ENCODE peak calls at places on chromosome 9, in six cellular contexts. K is lung, V is heart left ventricle, L is left lung, Z is A549, O is suprapubic skin. D is an unnamed sample.

GRCh38 chr9:79572032-79572890 is 496 bp downstream of the TLE4 start:
- DNase-seq in Z (peak; percentile 33), O (peak; percentile 80), L (peak; percentile 91), V (peak; percentile 27), K (peak; percentile 38), D (no peak)

GRCh38 chr9:91734371-91734981 is 215.6 kb downstream of the ROR2 start:
- DNase-seq in Z (peak; percentile 46), O (peak; percentile 91), V (peak; percentile 49), K (peak; percentile 62), L (peak; percentile 88), D (peak; percentile 24)

GRCh38 chr9:109118802-109119438 is 827 bp downstream of the TMEM245 start:
- DNase-seq in Z (no peak), K (peak; percentile 38), O (no peak), L (no peak), V (peak; percentile 16), D (no peak)

GRCh38 chr9:133008824-133009223 is 22.0 kb upstream of the GTF3C5 start:
- DNase-seq in L (no peak), Z (peak; percentile 28), O (no peak), V (no peak), K (no peak), D (no peak)

GRCh38 chr9:107172160-107172978 is 110.7 kb upstream of the RAD23B start:
- DNase-seq in K (peak; percentile 72), L (peak; percentile 59), V (peak; percentile 66), Z (peak; percentile 75), O (no peak), D (peak; percentile 35)

GRCh38 chr9:75552941-75553340 is 337.5 kb upstream of the PCSK5 start:
- DNase-seq in O (no peak), L (no peak), Z (no peak), K (no peak), V (no peak), D (no peak)

GRCh38 chr9:122991370-122991830 is 42.1 kb upstream of the GPR21 start:
- DNase-seq in Z (peak; percentile 53), V (no peak), O (no peak), L (no peak), K (peak; percentile 28), D (no peak)

GRCh38 chr9:115593587-115594091 is 475.7 kb upstream of the TNC start:
- DNase-seq in L (no peak), K (no peak), Z (peak; percentile 61), O (no peak), V (no peak), D (no peak)

GRCh38 chr9:89739531-89740315 is 134.9 kb downstream of the GADD45G start:
- DNase-seq in K (no peak), O (no peak), Z (no peak), V (no peak), L (no peak), D (no peak)

GRCh38 chr9:126170286-126170823 is 156.3 kb upstream of the MVB12B start:
- DNase-seq in K (no peak), O (peak; percentile 53), V (no peak), L (peak; percentile 53), Z (no peak), D (no peak)

GRCh38 chr9:87684627-87685204 is 41.2 kb upstream of the CTSL start:
- DNase-seq in L (no peak), Z (peak; percentile 44), K (peak; percentile 53), O (no peak), V (no peak), D (no peak)

GRCh38 chr9:113650207-113651131 is 186.9 kb downstream of the RGS3 start:
- DNase-seq in K (no peak), Z (peak; percentile 78), L (no peak), V (no peak), O (no peak), D (no peak)

GRCh38 chr9:107712390-107712789 is 222.8 kb upstream of the KLF4 start:
- DNase-seq in O (peak; percentile 35), K (no peak), L (no peak), V (no peak), Z (peak; percentile 39), D (no peak)

GRCh38 chr9:121764371-121764730 is 112.9 kb downstream of the DAB2IP start:
- DNase-seq in Z (no peak), O (no peak), K (no peak), L (peak; percentile 66), V (no peak), D (no peak)

GRCh38 chr9:16309350-16310271 is 560.9 kb downstream of the BNC2 start:
- DNase-seq in K (no peak), O (no peak), V (peak; percentile 38), Z (no peak), L (no peak), D (no peak)

GRCh38 chr9:134178781-134179551 is 14.6 kb upstream of the RNU6ATAC start:
- DNase-seq in Z (peak; percentile 22), K (no peak), O (peak; percentile 79), V (peak; percentile 61), L (peak; percentile 62), D (no peak)

GRCh38 chr9:129069128-129069824 is 11.6 kb upstream of the DOLPP1 start:
- DNase-seq in O (no peak), L (peak; percentile 88), Z (no peak), K (peak; percentile 41), V (peak; percentile 85), D (peak; percentile 35)

GRCh38 chr9:127973169-127974001 is 7.4 kb downstream of the EEIG1 start:
- DNase-seq in O (no peak), K (no peak), Z (no peak), L (peak; percentile 62), V (no peak), D (no peak)

GRCh38 chr9:127580371-127580770 is 31.7 kb upstream of the STXBP1 start:
- DNase-seq in L (no peak), K (no peak), Z (no peak), O (no peak), V (no peak), D (no peak)

GRCh38 chr9:18368206-18368605 is 105.7 kb upstream of the ADAMTSL1 start:
- DNase-seq in Z (no peak), V (no peak), K (no peak), L (no peak), O (no peak), D (no peak)

GRCh38 chr9:134992755-134993124 is 75.0 kb upstream of the FCN1 start:
- DNase-seq in V (no peak), K (peak; percentile 49), O (peak; percentile 79), L (no peak), Z (no peak), D (no peak)

GRCh38 chr9:138119202-138120027 is 241.8 kb downstream of the CACNA1B start:
- DNase-seq in Z (no peak), K (no peak), O (no peak), L (peak; percentile 61), V (no peak), D (no peak)

GRCh38 chr9:138120511-138121437 is 243.2 kb downstream of the CACNA1B start:
- DNase-seq in Z (no peak), V (no peak), L (peak; percentile 60), K (no peak), O (no peak), D (no peak)

GRCh38 chr9:138118601-138119071 is 241.1 kb downstream of the CACNA1B start:
- DNase-seq in O (no peak), K (no peak), Z (no peak), V (no peak), L (peak; percentile 65), D (no peak)

GRCh38 chr9:138121438-138122050 is 244.0 kb downstream of the CACNA1B start:
- DNase-seq in V (no peak), O (no peak), L (peak; percentile 75), Z (no peak), K (no peak), D (no peak)

DNA sequence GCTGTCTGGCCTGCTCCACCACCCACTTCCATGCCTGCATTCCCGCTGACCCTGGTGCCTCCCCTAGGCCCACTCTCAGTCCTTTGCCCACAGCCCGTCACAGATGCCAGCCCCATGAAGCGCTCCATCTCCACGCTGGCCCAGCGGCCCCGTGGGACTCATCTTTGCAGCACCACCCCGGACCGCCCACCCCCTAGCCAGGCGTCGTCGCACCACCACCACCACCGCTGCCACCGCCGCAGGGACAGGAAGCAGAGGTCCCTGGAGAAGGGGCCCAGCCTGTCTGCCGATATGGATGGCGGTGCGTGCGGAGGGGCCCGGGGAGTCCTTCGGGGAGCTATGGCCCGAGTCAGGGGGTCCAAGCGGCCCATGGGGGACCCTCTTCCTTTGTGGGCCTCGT is 242.5 kb downstream of the CACNA1B start:
- DNase-seq in K (no peak), L (peak; percentile 65), V (no peak), Z (no peak), O (peak; percentile 76), D (no peak)
- H3K9me3 ChIP-seq in K (no peaks in the 10 kb centered on the region), L (no peaks in the 10 kb centered on the region), V (no peaks in the 10 kb centered on the region), Z (no peaks in the 10 kb centered on the region), O (no peaks in the 10 kb centered on the region), D (no peaks in the 10 kb centered on the region)

DNA sequence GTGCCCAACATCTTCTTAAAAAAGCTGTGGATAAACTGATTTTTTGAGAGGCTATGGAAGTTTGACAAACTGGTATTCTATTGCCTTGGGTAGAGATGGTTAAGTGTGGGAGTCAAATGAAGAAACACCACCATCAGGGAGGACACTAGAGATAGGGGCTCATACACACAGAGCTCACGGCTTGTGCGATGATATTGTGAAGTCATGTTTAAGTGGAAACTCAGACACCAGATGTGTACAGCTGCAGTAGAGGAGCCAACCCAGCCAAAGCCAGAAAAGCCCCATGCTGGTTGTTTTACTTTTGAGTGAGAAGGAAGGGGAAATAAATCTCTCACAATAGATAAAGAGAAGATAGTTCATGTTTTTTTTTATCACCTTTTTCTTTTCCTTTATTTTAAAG is 377.7 kb downstream of the DMRT2 start:
- DNase-seq in Z (no peak), V (no peak), O (no peak), L (no peak), K (no peak), D (no peak)
- H3K9me3 ChIP-seq in Z (no peaks in the 10 kb centered on the region), V (no peaks in the 10 kb centered on the region), O (no peaks in the 10 kb centered on the region), L (peaks cover 8% of the 10 kb centered on the region), K (no peaks in the 10 kb centered on the region), D (no peaks in the 10 kb centered on the region)

GRCh38 chr9:118367383-118367782 is 663.2 kb downstream of the TLR4 start:
- DNase-seq in Z (no peak), L (no peak), K (no peak), V (no peak), O (no peak), D (no peak)
- H3K9me3 ChIP-seq in Z (no peaks in the 10 kb centered on the region), L (peaks cover 17% of the 10 kb centered on the region), K (no peaks in the 10 kb centered on the region), V (no peaks in the 10 kb centered on the region), O (no peaks in the 10 kb centered on the region), D (no peaks in the 10 kb centered on the region)

DNA sequence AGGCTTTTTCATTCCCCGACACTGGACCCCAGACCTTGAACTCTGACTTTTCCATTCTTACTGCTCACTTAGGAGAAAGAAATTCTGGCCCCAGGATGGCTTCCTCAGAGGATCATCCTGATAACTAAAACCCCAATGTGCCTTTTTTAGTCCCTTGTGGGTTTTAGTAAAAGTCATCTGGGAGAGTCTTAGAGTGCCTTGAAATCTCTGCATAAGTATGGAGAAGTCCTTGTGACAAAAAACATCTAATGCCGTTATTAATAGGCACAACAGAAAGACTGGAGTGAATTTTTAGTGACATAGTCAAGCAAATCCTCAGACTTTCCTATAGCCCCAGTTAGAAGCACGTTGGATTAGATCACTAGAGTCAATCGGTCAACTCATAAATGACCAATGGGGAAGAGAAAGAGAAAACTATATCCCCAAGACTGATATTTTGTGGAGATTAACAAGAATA is 108.2 kb upstream of the MPDZ start:
- DNase-seq in Z (no peak), L (no peak), O (no peak), V (no peak), K (no peak), D (no peak)
- H3K9me3 ChIP-seq in Z (peaks cover 12% of the 10 kb centered on the region), L (peaks cover 33% of the 10 kb centered on the region), O (peaks cover 3% of the 10 kb centered on the region), V (no peaks in the 10 kb centered on the region), K (no peaks in the 10 kb centered on the region), D (no peaks in the 10 kb centered on the region)

GRCh38 chr9:77020438-77021264 is 1.2 kb downstream of the FOXB2 start:
- DNase-seq in L (peak; percentile 69), K (no peak), Z (no peak), V (no peak), O (no peak), D (no peak)
- H3K9me3 ChIP-seq in L (no peaks in the 10 kb centered on the region), K (no peaks in the 10 kb centered on the region), Z (no peaks in the 10 kb centered on the region), V (no peaks in the 10 kb centered on the region), O (no peaks in the 10 kb centered on the region), D (no peaks in the 10 kb centered on the region)

GRCh38 chr9:35656841-35657326 is 935 bp downstream of the RMRP start:
- DNase-seq in V (no peak), O (no peak), K (no peak), L (no peak), Z (no peak), D (no peak)
- H3K9me3 ChIP-seq in V (no peaks in the 10 kb centered on the region), O (no peaks in the 10 kb centered on the region), K (no peaks in the 10 kb centered on the region), L (no peaks in the 10 kb centered on the region), Z (no peaks in the 10 kb centered on the region), D (no peaks in the 10 kb centered on the region)

D was measured in T-helper 17 cell.